ENCODE peak calls at places on chromosome 13, in four cellular contexts. U, O, B and M are unnamed samples.

GRCh38 chr13:91351123-91351522 is 3.6 kb downstream of the MIR17HG start:
- DNase-seq in U (no peak), O (no peak), B (no peak), M (no peak)

GRCh38 chr13:55999709-56000108 is 1141.0 kb upstream of the PRR20A start:
- DNase-seq in B (no peak), U (no peak), O (no peak), M (peak)

GRCh38 chr13:62084728-62085127 is 669.1 kb upstream of the PCDH20 start:
- DNase-seq in U (no peak), B (no peak), O (no peak), M (no peak)

GRCh38 chr13:45335397-45336024 is 5.5 kb downstream of the TPT1 start:
- DNase-seq in O (no peak), B (no peak), U (no peak), M (no peak)

GRCh38 chr13:87788363-87788762 is 117.2 kb downstream of the SLITRK5 start:
- DNase-seq in U (no peak), B (no peak), O (no peak), M (no peak)

GRCh38 chr13:34864650-34865049 is 77.4 kb upstream of the NBEA start:
- DNase-seq in O (no peak), B (no peak), U (no peak), M (peak)

GRCh38 chr13:78978381-78978998 is 319.5 kb upstream of the OBI1 start:
- DNase-seq in U (peak), B (no peak), O (peak), M (peak)

GRCh38 chr13:101514100-101514499 is 61.6 kb downstream of the ITGBL1 start:
- DNase-seq in O (no peak), B (no peak), U (no peak), M (no peak)

GRCh38 chr13:110433014-110433413 is 125.9 kb downstream of the COL4A2 start:
- DNase-seq in O (no peak), B (no peak), U (no peak), M (no peak)

GRCh38 chr13:40613192-40613818 is 53.1 kb downstream of the FOXO1 start:
- DNase-seq in U (peak), B (peak), O (peak), M (no peak)

GRCh38 chr13:26708007-26708297 is 52.6 kb downstream of the GPR12 start:
- DNase-seq in U (no peak), B (no peak), O (no peak), M (no peak)

GRCh38 chr13:20702945-20703784 is at the start of gene IL17D:
- DNase-seq in B (peak), O (peak), U (peak), M (peak)

GRCh38 chr13:48161530-48162179 is 66.8 kb upstream of the MED4 start:
- DNase-seq in U (no peak), O (no peak), B (no peak), M (no peak)

GRCh38 chr13:33940898-33941297 is 122.9 kb downstream of the RFC3 start:
- DNase-seq in B (no peak), U (no peak), O (no peak), M (no peak)

GRCh38 chr13:91702411-91702810 is 304.0 kb downstream of the GPC5 start:
- DNase-seq in B (no peak), U (no peak), O (no peak), M (no peak)

GRCh38 chr13:44352671-44353070 is 21.0 kb upstream of the SERP2 start:
- DNase-seq in O (no peak), B (no peak), U (no peak), M (no peak)